ENCODE peak calls at places on chromosome 6, in four cellular contexts. One of them, this sample, is unnamed.

GRCh38 chr6:119620846-119621570 is 271.4 kb upstream of the MAN1A1 start:
- DNase-seq in WTC11: no peak
- DNase-seq in SK-N-SH: no peak
- DNase-seq in K562: peak; percentile 25
- DNase-seq in this sample: no peak

GRCh38 chr6:21597706-21598273 is 4.2 kb downstream of the SOX4 start:
- DNase-seq in WTC11: no peak
- DNase-seq in SK-N-SH: peak; percentile 42
- DNase-seq in K562: no peak
- DNase-seq in this sample: no peak

GRCh38 chr6:168120390-168121307 is 41.6 kb upstream of the FRMD1 start:
- DNase-seq in WTC11: no peak
- DNase-seq in SK-N-SH: peak; percentile 8
- DNase-seq in K562: no peak
- DNase-seq in this sample: peak; percentile 29

GRCh38 chr6:13184547-13184946 is 143.8 kb downstream of the TBC1D7 start:
- DNase-seq in WTC11: no peak
- DNase-seq in SK-N-SH: no peak
- DNase-seq in K562: no peak
- DNase-seq in this sample: no peak

GRCh38 chr6:82679232-82679631 is 315.6 kb downstream of the TPBG start:
- DNase-seq in WTC11: no peak
- DNase-seq in SK-N-SH: no peak
- DNase-seq in K562: no peak
- DNase-seq in this sample: no peak

GRCh38 chr6:35764238-35764896 is 12.0 kb upstream of the CLPSL2 start:
- DNase-seq in WTC11: peak; percentile 82
- DNase-seq in SK-N-SH: no peak
- DNase-seq in K562: no peak
- DNase-seq in this sample: peak; percentile 74

GRCh38 chr6:121645100-121645745 is 209.8 kb downstream of the GJA1 start:
- DNase-seq in WTC11: no peak
- DNase-seq in SK-N-SH: no peak
- DNase-seq in K562: no peak
- DNase-seq in this sample: no peak

GRCh38 chr6:77468939-77469338 is 5.6 kb upstream of the HTR1B start:
- DNase-seq in WTC11: no peak
- DNase-seq in SK-N-SH: no peak
- DNase-seq in K562: no peak
- DNase-seq in this sample: no peak

GRCh38 chr6:8707369-8707768 is 272.0 kb upstream of the SLC35B3 start:
- DNase-seq in WTC11: no peak
- DNase-seq in SK-N-SH: no peak
- DNase-seq in K562: no peak
- DNase-seq in this sample: no peak

GRCh38 chr6:90144928-90145520 is 151.6 kb downstream of the BACH2 start:
- DNase-seq in WTC11: no peak
- DNase-seq in SK-N-SH: no peak
- DNase-seq in K562: no peak
- DNase-seq in this sample: no peak

GRCh38 chr6:141077355-141078333 is 1055.1 kb upstream of the GJE1 start:
- DNase-seq in WTC11: peak; percentile 59
- DNase-seq in SK-N-SH: peak; percentile 15
- DNase-seq in K562: no peak
- DNase-seq in this sample: peak; percentile 23

GRCh38 chr6:27157461-27158315 is 89.8 kb upstream of the PRSS16 start:
- DNase-seq in WTC11: peak; percentile 78
- DNase-seq in SK-N-SH: no peak
- DNase-seq in K562: peak; percentile 93
- DNase-seq in this sample: peak; percentile 77

GRCh38 chr6:128491643-128492206 is 28.7 kb downstream of the PTPRK start:
- DNase-seq in WTC11: no peak
- DNase-seq in SK-N-SH: no peak
- DNase-seq in K562: no peak
- DNase-seq in this sample: no peak

GRCh38 chr6:110492584-110492983 is 16.2 kb upstream of the SLC22A16 start:
- DNase-seq in WTC11: no peak
- DNase-seq in SK-N-SH: no peak
- DNase-seq in K562: no peak
- DNase-seq in this sample: no peak

GRCh38 chr6:106973841-106974336 is 640 bp downstream of the CD24 start:
- DNase-seq in WTC11: peak; percentile 33
- DNase-seq in SK-N-SH: no peak
- DNase-seq in K562: no peak
- DNase-seq in this sample: no peak

GRCh38 chr6:70241991-70242420 is 60.9 kb downstream of the COL9A1 start:
- DNase-seq in WTC11: no peak
- DNase-seq in SK-N-SH: no peak
- DNase-seq in K562: peak; percentile 64
- DNase-seq in this sample: no peak

GRCh38 chr6:134553941-134554340 is 236.0 kb upstream of the SGK1 start:
- DNase-seq in WTC11: no peak
- DNase-seq in SK-N-SH: no peak
- DNase-seq in K562: no peak
- DNase-seq in this sample: no peak

GRCh38 chr6:25223421-25224052 is 55.6 kb upstream of the CARMIL1 start:
- DNase-seq in WTC11: peak; percentile 71
- DNase-seq in SK-N-SH: peak; percentile 64
- DNase-seq in K562: peak; percentile 73
- DNase-seq in this sample: no peak

GRCh38 chr6:107275330-107275865 is 160.1 kb upstream of the BEND3 start:
- DNase-seq in WTC11: no peak
- DNase-seq in SK-N-SH: no peak
- DNase-seq in K562: peak; percentile 95
- DNase-seq in this sample: no peak

GRCh38 chr6:134299236-134299635 is 18.7 kb downstream of the SGK1 start:
- DNase-seq in WTC11: no peak
- DNase-seq in SK-N-SH: no peak
- DNase-seq in K562: no peak
- DNase-seq in this sample: no peak

GRCh38 chr6:120736740-120737139 is 597.5 kb downstream of the TBC1D32 start:
- DNase-seq in WTC11: no peak
- DNase-seq in SK-N-SH: no peak
- DNase-seq in K562: no peak
- DNase-seq in this sample: no peak

GRCh38 chr6:140077712-140078551 is 703.5 kb upstream of the CITED2 start:
- DNase-seq in WTC11: no peak
- DNase-seq in SK-N-SH: no peak
- DNase-seq in K562: no peak
- DNase-seq in this sample: no peak

GRCh38 chr6:47743744-47744143 is 38.1 kb upstream of the OPN5 start:
- DNase-seq in WTC11: no peak
- DNase-seq in SK-N-SH: no peak
- DNase-seq in K562: no peak
- DNase-seq in this sample: no peak

GRCh38 chr6:155190667-155191066 is 73.1 kb upstream of the CLDN20 start:
- DNase-seq in WTC11: no peak
- DNase-seq in SK-N-SH: no peak
- DNase-seq in K562: no peak
- DNase-seq in this sample: no peak

GRCh38 chr6:78768242-78768641 is 99.1 kb upstream of the IRAK1BP1 start:
- DNase-seq in WTC11: no peak
- DNase-seq in SK-N-SH: no peak
- DNase-seq in K562: no peak
- DNase-seq in this sample: no peak

GRCh38 chr6:35038076-35038475 is 103.1 kb downstream of the TCP11 start:
- DNase-seq in WTC11: no peak
- DNase-seq in SK-N-SH: no peak
- DNase-seq in K562: no peak
- DNase-seq in this sample: no peak

GRCh38 chr6:169175360-169175887 is 78.2 kb downstream of the THBS2 start:
- DNase-seq in WTC11: no peak
- DNase-seq in SK-N-SH: no peak
- DNase-seq in K562: no peak
- DNase-seq in this sample: no peak

GRCh38 chr6:102562713-102563112 is 1169.2 kb downstream of the GRIK2 start:
- DNase-seq in WTC11: no peak
- DNase-seq in SK-N-SH: no peak
- DNase-seq in K562: no peak
- DNase-seq in this sample: no peak

GRCh38 chr6:87698618-87699017 is 3.4 kb downstream of the AKIRIN2 start:
- DNase-seq in WTC11: no peak
- DNase-seq in SK-N-SH: no peak
- DNase-seq in K562: no peak
- DNase-seq in this sample: no peak

GRCh38 chr6:61755739-61756138 is 530.3 kb downstream of the KHDRBS2 start:
- DNase-seq in WTC11: no peak
- DNase-seq in SK-N-SH: no peak
- DNase-seq in K562: no peak
- DNase-seq in this sample: no peak

GRCh38 chr6:12537389-12537788 is 179.2 kb upstream of the PHACTR1 start:
- DNase-seq in WTC11: no peak
- DNase-seq in SK-N-SH: no peak
- DNase-seq in K562: no peak
- DNase-seq in this sample: no peak

GRCh38 chr6:159973406-159973805 is 4.5 kb downstream of the IGF2R start:
- DNase-seq in WTC11: no peak
- DNase-seq in SK-N-SH: peak; percentile 28
- DNase-seq in K562: no peak
- DNase-seq in this sample: no peak

GRCh38 chr6:158207452-158207788 is 39.3 kb downstream of the GTF2H5 start:
- DNase-seq in WTC11: no peak
- DNase-seq in SK-N-SH: no peak
- DNase-seq in K562: no peak
- DNase-seq in this sample: no peak

GRCh38 chr6:46755867-46756266 is 9.1 kb downstream of the ANKRD66 start:
- DNase-seq in WTC11: no peak
- DNase-seq in SK-N-SH: no peak
- DNase-seq in K562: no peak
- DNase-seq in this sample: no peak

GRCh38 chr6:7920425-7920824 is 9.8 kb upstream of the TXNDC5 start:
- DNase-seq in WTC11: no peak
- DNase-seq in SK-N-SH: no peak
- DNase-seq in K562: no peak
- DNase-seq in this sample: no peak

GRCh38 chr6:45044510-45045252 is 283.4 kb upstream of the RUNX2 start:
- DNase-seq in WTC11: no peak
- DNase-seq in SK-N-SH: no peak
- DNase-seq in K562: no peak
- DNase-seq in this sample: no peak

GRCh38 chr6:149186873-149187272 is 130.6 kb upstream of the TAB2 start:
- DNase-seq in WTC11: no peak
- DNase-seq in SK-N-SH: no peak
- DNase-seq in K562: no peak
- DNase-seq in this sample: no peak

GRCh38 chr6:84625510-84625909 is 138.9 kb downstream of the TBX18 start:
- DNase-seq in WTC11: no peak
- DNase-seq in SK-N-SH: no peak
- DNase-seq in K562: no peak
- DNase-seq in this sample: no peak

GRCh38 chr6:134145786-134146185 is 93.4 kb upstream of the SLC2A12 start:
- DNase-seq in WTC11: no peak
- DNase-seq in SK-N-SH: no peak
- DNase-seq in K562: peak; percentile 12
- DNase-seq in this sample: no peak

GRCh38 chr6:78909391-78909790 is 42.0 kb downstream of the IRAK1BP1 start:
- DNase-seq in WTC11: no peak
- DNase-seq in SK-N-SH: no peak
- DNase-seq in K562: no peak
- DNase-seq in this sample: no peak

DNA sequence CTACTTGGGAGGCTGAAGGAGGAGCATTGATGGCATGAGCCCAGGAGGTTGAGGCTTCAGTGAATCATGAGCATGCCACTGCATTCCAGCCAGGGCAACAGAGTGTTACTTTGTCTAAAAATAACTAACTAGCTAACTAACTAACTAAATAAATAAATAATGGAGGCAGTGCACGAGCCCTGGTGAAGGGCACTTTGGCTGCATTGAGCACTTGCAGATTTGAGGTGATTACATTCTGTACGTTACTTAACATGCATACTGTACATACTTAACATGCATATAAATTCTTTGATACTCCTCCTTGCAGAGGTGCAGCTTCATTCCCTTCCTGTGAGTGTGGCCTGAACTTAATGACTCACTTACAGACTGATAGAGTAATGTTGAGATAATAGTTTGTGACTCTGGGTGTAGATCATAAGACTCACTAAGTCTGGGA is 10.7 kb downstream of the HLA-A start:
- DNase-seq in WTC11: no peak
- DNase-seq in SK-N-SH: no peak
- DNase-seq in K562: no peak
- DNase-seq in this sample: no peak
- TF ChIP-seq TEAD4 in WTC11: no peak
- TF ChIP-seq TEAD4 in SK-N-SH: no peak
- TF ChIP-seq TEAD4 in K562: no peak
- TF ChIP-seq TEAD4 in this sample: no peak

GRCh38 chr6:108598316-108598863 is 37.7 kb downstream of the FOXO3 start:
- DNase-seq in WTC11: no peak
- DNase-seq in SK-N-SH: no peak
- DNase-seq in K562: peak; percentile 86
- DNase-seq in this sample: no peak
- TF ChIP-seq TEAD4 in WTC11: no peak
- TF ChIP-seq TEAD4 in SK-N-SH: peak; percentile 41
- TF ChIP-seq TEAD4 in K562: no peak
- TF ChIP-seq TEAD4 in this sample: no peak

GRCh38 chr6:92023410-92023940 is 1395.9 kb downstream of the EPHA7 start:
- DNase-seq in WTC11: no peak
- DNase-seq in SK-N-SH: peak; percentile 52
- DNase-seq in K562: no peak
- DNase-seq in this sample: no peak
- TF ChIP-seq TEAD4 in WTC11: no peak
- TF ChIP-seq TEAD4 in SK-N-SH: no peak
- TF ChIP-seq TEAD4 in K562: no peak
- TF ChIP-seq TEAD4 in this sample: no peak

GRCh38 chr6:39901116-39901655 is 33.1 kb downstream of the MOCS1 start:
- DNase-seq in WTC11: no peak
- DNase-seq in SK-N-SH: no peak
- DNase-seq in K562: no peak
- DNase-seq in this sample: no peak

GRCh38 chr6:39902786-39903465 is 31.3 kb downstream of the MOCS1 start:
- DNase-seq in WTC11: no peak
- DNase-seq in SK-N-SH: no peak
- DNase-seq in K562: peak; percentile 42
- DNase-seq in this sample: no peak

GRCh38 chr6:39899540-39900295 is 34.5 kb downstream of the MOCS1 start:
- DNase-seq in WTC11: no peak
- DNase-seq in SK-N-SH: no peak
- DNase-seq in K562: no peak
- DNase-seq in this sample: no peak

GRCh38 chr6:39902136-39902535 is 32.1 kb downstream of the MOCS1 start:
- DNase-seq in WTC11: no peak
- DNase-seq in SK-N-SH: no peak
- DNase-seq in K562: no peak
- DNase-seq in this sample: no peak

GRCh38 chr6:39901670-39902069 is 32.6 kb downstream of the MOCS1 start:
- DNase-seq in WTC11: no peak
- DNase-seq in SK-N-SH: no peak
- DNase-seq in K562: no peak
- DNase-seq in this sample: no peak
- TF ChIP-seq TEAD4 in WTC11: no peak
- TF ChIP-seq TEAD4 in SK-N-SH: no peak
- TF ChIP-seq TEAD4 in K562: no peak
- TF ChIP-seq TEAD4 in this sample: no peak

This sample was measured in H1.